ENCODE peak calls at places on chromosomes 11 and 22, in four cellular contexts. One of them, this sample, is unnamed.

GRCh38 chr11:9090488-9091043 is 833 bp downstream of the SCUBE2 start:
- DNase-seq in NCI-H345: no peak
- DNase-seq in iPS DF 6.9: no peak
- DNase-seq in activated T-cell treated with anti-CD3 and anti-CD28 coated beads for 48 hours: no peak
- DNase-seq in this sample: no peak

GRCh38 chr11:78395597-78395996 is 22.0 kb downstream of the GAB2 start:
- DNase-seq in NCI-H345: no peak
- DNase-seq in activated T-cell treated with anti-CD3 and anti-CD28 coated beads for 48 hours: no peak
- DNase-seq in iPS DF 6.9: no peak
- DNase-seq in this sample: no peak

GRCh38 chr11:123176785-123177184 is 18.3 kb downstream of the CLMP start:
- DNase-seq in NCI-H345: no peak
- DNase-seq in activated T-cell treated with anti-CD3 and anti-CD28 coated beads for 48 hours: no peak
- DNase-seq in iPS DF 6.9: no peak
- DNase-seq in this sample: no peak

GRCh38 chr11:61266602-61267001 is 25.6 kb downstream of the PGA5 start:
- DNase-seq in NCI-H345: no peak
- DNase-seq in iPS DF 6.9: no peak
- DNase-seq in activated T-cell treated with anti-CD3 and anti-CD28 coated beads for 48 hours: no peak
- DNase-seq in this sample: no peak

GRCh38 chr11:61021661-61022212 is 50.3 kb downstream of the CD6 start:
- DNase-seq in iPS DF 6.9: peak
- DNase-seq in NCI-H345: no peak
- DNase-seq in activated T-cell treated with anti-CD3 and anti-CD28 coated beads for 48 hours: peak
- DNase-seq in this sample: peak

GRCh38 chr11:119699227-119699626 is 29.8 kb downstream of the NECTIN1 start:
- DNase-seq in NCI-H345: no peak
- DNase-seq in activated T-cell treated with anti-CD3 and anti-CD28 coated beads for 48 hours: no peak
- DNase-seq in iPS DF 6.9: no peak
- DNase-seq in this sample: no peak

GRCh38 chr22:42797021-42797420 is 60.1 kb downstream of the ARFGAP3 start:
- DNase-seq in NCI-H345: no peak
- DNase-seq in activated T-cell treated with anti-CD3 and anti-CD28 coated beads for 48 hours: no peak
- DNase-seq in iPS DF 6.9: no peak
- DNase-seq in this sample: no peak

GRCh38 chr22:26426924-26427323 is 2.1 kb upstream of the ASPHD2 start:
- DNase-seq in activated T-cell treated with anti-CD3 and anti-CD28 coated beads for 48 hours: no peak
- DNase-seq in iPS DF 6.9: no peak
- DNase-seq in NCI-H345: no peak
- DNase-seq in this sample: no peak

GRCh38 chr11:82754410-82754809 is 20.7 kb upstream of the FAM181B start:
- DNase-seq in iPS DF 6.9: no peak
- DNase-seq in activated T-cell treated with anti-CD3 and anti-CD28 coated beads for 48 hours: no peak
- DNase-seq in NCI-H345: no peak
- DNase-seq in this sample: no peak

GRCh38 chr11:13289081-13289480 is 11.5 kb downstream of the BMAL1 start:
- DNase-seq in NCI-H345: no peak
- DNase-seq in activated T-cell treated with anti-CD3 and anti-CD28 coated beads for 48 hours: no peak
- DNase-seq in iPS DF 6.9: no peak
- DNase-seq in this sample: no peak

GRCh38 chr11:111393585-111393984 is 14.5 kb upstream of the POU2AF1 start:
- DNase-seq in activated T-cell treated with anti-CD3 and anti-CD28 coated beads for 48 hours: no peak
- DNase-seq in NCI-H345: no peak
- DNase-seq in iPS DF 6.9: no peak
- DNase-seq in this sample: no peak

GRCh38 chr11:128862421-128862820 is 4.7 kb downstream of the KCNJ1 start:
- DNase-seq in NCI-H345: no peak
- DNase-seq in iPS DF 6.9: no peak
- DNase-seq in activated T-cell treated with anti-CD3 and anti-CD28 coated beads for 48 hours: no peak
- DNase-seq in this sample: no peak

GRCh38 chr22:17569971-17570511 is 6.7 kb downstream of the SLC25A18 start:
- DNase-seq in iPS DF 6.9: no peak
- DNase-seq in activated T-cell treated with anti-CD3 and anti-CD28 coated beads for 48 hours: no peak
- DNase-seq in NCI-H345: no peak
- DNase-seq in this sample: peak

GRCh38 chr11:117180020-117180419 is 1.5 kb downstream of the SIDT2 start:
- DNase-seq in NCI-H345: no peak
- DNase-seq in activated T-cell treated with anti-CD3 and anti-CD28 coated beads for 48 hours: no peak
- DNase-seq in iPS DF 6.9: no peak
- DNase-seq in this sample: no peak

GRCh38 chr11:125451400-125452124 is 44.5 kb downstream of the FEZ1 start:
- DNase-seq in iPS DF 6.9: no peak
- DNase-seq in activated T-cell treated with anti-CD3 and anti-CD28 coated beads for 48 hours: no peak
- DNase-seq in NCI-H345: no peak
- DNase-seq in this sample: no peak

GRCh38 chr11:108324587-108324986 is 101.7 kb downstream of the ATM start:
- DNase-seq in iPS DF 6.9: no peak
- DNase-seq in NCI-H345: no peak
- DNase-seq in activated T-cell treated with anti-CD3 and anti-CD28 coated beads for 48 hours: no peak
- DNase-seq in this sample: peak

GRCh38 chr11:69104856-69105395 is 50.8 kb upstream of the SMIM38 start:
- DNase-seq in NCI-H345: no peak
- DNase-seq in activated T-cell treated with anti-CD3 and anti-CD28 coated beads for 48 hours: no peak
- DNase-seq in iPS DF 6.9: no peak
- DNase-seq in this sample: no peak

GRCh38 chr11:64098318-64098831 is 62.6 kb downstream of the FLRT1 start:
- DNase-seq in activated T-cell treated with anti-CD3 and anti-CD28 coated beads for 48 hours: no peak
- DNase-seq in iPS DF 6.9: no peak
- DNase-seq in NCI-H345: no peak
- DNase-seq in this sample: no peak

GRCh38 chr11:117794144-117794543 is 2.9 kb downstream of the DSCAML1 start:
- DNase-seq in iPS DF 6.9: no peak
- DNase-seq in NCI-H345: no peak
- DNase-seq in activated T-cell treated with anti-CD3 and anti-CD28 coated beads for 48 hours: no peak
- DNase-seq in this sample: no peak

GRCh38 chr11:46658259-46658658 is 40.9 kb downstream of the ATG13 start:
- DNase-seq in iPS DF 6.9: no peak
- DNase-seq in NCI-H345: no peak
- DNase-seq in activated T-cell treated with anti-CD3 and anti-CD28 coated beads for 48 hours: no peak
- DNase-seq in this sample: no peak

GRCh38 chr11:33936745-33937612 is 45.1 kb upstream of the LMO2 start:
- DNase-seq in iPS DF 6.9: no peak
- DNase-seq in activated T-cell treated with anti-CD3 and anti-CD28 coated beads for 48 hours: no peak
- DNase-seq in NCI-H345: peak
- DNase-seq in this sample: peak